ENCODE peak calls at places on chromosomes 11 and 22, in eight cellular contexts. G is Caco-2, K is SJSA1, T is GM23248, J is astrocyte of the spinal cord, L is tibial artery, D is fibroblast of lung, H is colonic mucosa. F is an unnamed sample.

GRCh38 chr11:116601734-116602636 is 170.8 kb downstream of the BUD13 start:
- DNase-seq in T (peak; percentile 36), D (peak; percentile 53), J (no peak), H (no peak), L (peak; percentile 52), G (no peak), K (no peak), F (peak; percentile 0)

GRCh38 chr11:58505849-58506248 is 2.1 kb downstream of the OR5B21 start:
- DNase-seq in D (no peak), L (no peak), G (no peak), H (no peak), K (no peak), J (no peak), T (no peak), F (no peak)

GRCh38 chr22:31339148-31339832 is 6.9 kb downstream of the PATZ1 start:
- DNase-seq in K (no peak), L (no peak), J (no peak), T (no peak), D (no peak), H (no peak), G (no peak), F (no peak)

GRCh38 chr11:44949160-44950035 is 1.3 kb downstream of the TP53I11 start:
- DNase-seq in K (no peak), J (no peak), D (peak; percentile 40), T (peak; percentile 61), G (no peak), L (no peak), H (peak; percentile 72), F (peak; percentile 2)

GRCh38 chr11:16505481-16505880 is 149.1 kb upstream of the SOX6 start:
- DNase-seq in L (no peak), K (no peak), D (no peak), H (no peak), J (no peak), G (no peak), T (no peak), F (no peak)

GRCh38 chr11:122019908-122020694 is 95.9 kb downstream of the BLID start:
- DNase-seq in H (no peak), K (no peak), G (no peak), J (no peak), D (no peak), T (no peak), L (no peak), F (no peak)

GRCh38 chr11:21771097-21771496 is 421.8 kb upstream of the ANO5 start:
- DNase-seq in G (no peak), D (no peak), J (no peak), H (no peak), T (no peak), L (no peak), K (no peak), F (no peak)

GRCh38 chr11:43123443-43123842 is 188.4 kb upstream of the API5 start:
- DNase-seq in G (no peak), K (no peak), J (no peak), T (no peak), H (no peak), L (no peak), D (no peak), F (no peak)

GRCh38 chr11:88552377-88553029 is 215.0 kb upstream of the CTSC start:
- DNase-seq in D (peak; percentile 27), T (peak; percentile 73), K (peak; percentile 32), H (peak; percentile 44), J (no peak), G (peak; percentile 79), L (no peak), F (no peak)

GRCh38 chr11:132177106-132177505 is 806.7 kb downstream of the NTM start:
- DNase-seq in L (no peak), J (peak; percentile 71), K (no peak), G (peak; percentile 43), T (peak; percentile 60), D (peak; percentile 57), H (no peak), F (peak; percentile 22)

GRCh38 chr11:110453684-110454354 is 24.1 kb downstream of the FDX1 start:
- DNase-seq in J (no peak), G (no peak), K (no peak), D (peak; percentile 17), T (peak; percentile 36), L (no peak), H (no peak), F (peak; percentile 63)

GRCh38 chr11:74179234-74180126 is 8.4 kb downstream of the PPME1 start:
- DNase-seq in G (no peak), L (no peak), T (peak; percentile 54), H (no peak), K (no peak), D (peak; percentile 62), J (peak; percentile 17), F (peak; percentile 47)

GRCh38 chr11:65118097-65118837 is 766 bp upstream of the ZNHIT2 start:
- DNase-seq in D (no peak), G (no peak), J (no peak), L (peak; percentile 13), H (no peak), K (no peak), T (no peak), F (no peak)

GRCh38 chr11:32434116-32434386 is 1.3 kb downstream of the WT1 start:
- DNase-seq in K (no peak), G (no peak), D (no peak), J (no peak), T (no peak), H (no peak), L (no peak), F (no peak)

GRCh38 chr11:58471892-58472291 is 29.9 kb upstream of the OR5B12 start:
- DNase-seq in L (no peak), K (no peak), H (no peak), D (no peak), T (no peak), J (no peak), G (no peak), F (no peak)

DNA sequence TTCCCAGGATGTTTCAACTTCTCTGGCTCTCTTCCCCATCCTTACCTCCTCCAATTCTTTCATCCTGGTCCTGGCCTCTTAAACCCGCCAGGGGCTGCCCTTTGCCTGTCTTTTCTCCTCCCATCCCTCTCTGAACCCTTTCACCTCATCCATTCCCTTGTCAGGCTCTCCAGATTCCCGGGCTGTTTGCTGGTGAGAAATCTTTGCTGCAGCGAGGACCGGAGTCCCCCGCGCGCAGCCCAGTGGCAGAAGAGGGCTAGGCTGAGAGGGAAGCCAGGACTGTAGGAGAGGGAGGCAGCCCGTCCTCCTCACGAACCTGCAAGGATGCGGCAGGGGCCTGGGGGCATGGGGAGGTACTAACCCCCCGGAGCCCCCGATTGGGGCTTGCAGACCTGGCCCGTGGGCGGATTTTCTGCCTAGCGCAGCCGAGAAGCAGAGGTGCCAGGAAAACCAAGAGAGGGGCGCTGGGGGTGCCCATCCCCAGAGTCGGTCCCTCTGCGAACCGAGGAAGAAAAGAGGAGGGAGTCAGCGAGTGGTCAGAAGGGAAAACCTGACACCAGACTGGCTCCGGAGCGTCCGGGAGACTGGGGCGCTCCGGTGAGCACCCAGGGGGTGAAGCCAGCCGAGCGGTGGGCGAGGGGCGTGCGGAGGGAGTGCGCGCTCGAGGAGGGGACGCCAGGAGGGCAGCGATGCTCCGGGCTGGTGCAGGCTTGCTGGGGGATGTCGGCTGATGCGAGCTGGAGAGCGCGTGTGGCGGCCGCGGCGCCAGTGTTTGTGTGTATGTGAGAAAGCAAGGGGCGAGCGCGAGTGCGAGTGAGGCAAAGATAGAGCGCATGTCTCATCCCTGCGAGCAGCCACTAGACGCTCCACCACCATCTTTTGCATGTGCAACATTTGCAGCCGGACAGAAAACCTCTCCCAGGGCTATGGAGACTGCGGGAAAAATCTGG is at the start of gene GRIA4:
- DNase-seq in T (peak; percentile 65), L (peak; percentile 64), G (no peak), D (peak; percentile 67), H (peak; percentile 18), J (peak; percentile 47), K (no peak), F (no peak)
- H3K4me3 ChIP-seq in T (peak within 1 kb of the TSS; percentile 60), L (peak within 1 kb of the TSS; percentile 17), G (no peak within 1 kb of the TSS), D (peak within 1 kb of the TSS; percentile 70), H (peak within 1 kb of the TSS; percentile 29), J (peak within 1 kb of the TSS; percentile 36), K (no peak within 1 kb of the TSS), F (peak within 1 kb of the TSS; percentile 54)

GRCh38 chr11:96338910-96339703 is 3.9 kb downstream of the MAML2 start:
- DNase-seq in K (no peak), J (peak; percentile 79), H (peak; percentile 48), T (peak; percentile 91), G (no peak), L (peak; percentile 73), D (peak; percentile 80), F (no peak)

GRCh38 chr11:96337541-96338530 is 5.2 kb downstream of the MAML2 start:
- DNase-seq in T (peak; percentile 73), D (peak; percentile 44), L (no peak), K (no peak), G (peak; percentile 64), J (peak; percentile 50), H (peak; percentile 42), F (no peak)

GRCh38 chr11:96340555-96340885 is 2.5 kb downstream of the MAML2 start:
- DNase-seq in L (no peak), T (peak; percentile 74), K (no peak), G (no peak), D (peak; percentile 60), H (no peak), J (no peak), F (no peak)

GRCh38 chr11:96341237-96342130 is 1.5 kb downstream of the MAML2 start:
- DNase-seq in J (peak; percentile 61), D (peak; percentile 45), G (peak; percentile 50), K (peak; percentile 42), L (peak; percentile 80), H (peak; percentile 71), T (peak; percentile 65), F (no peak)

DNA sequence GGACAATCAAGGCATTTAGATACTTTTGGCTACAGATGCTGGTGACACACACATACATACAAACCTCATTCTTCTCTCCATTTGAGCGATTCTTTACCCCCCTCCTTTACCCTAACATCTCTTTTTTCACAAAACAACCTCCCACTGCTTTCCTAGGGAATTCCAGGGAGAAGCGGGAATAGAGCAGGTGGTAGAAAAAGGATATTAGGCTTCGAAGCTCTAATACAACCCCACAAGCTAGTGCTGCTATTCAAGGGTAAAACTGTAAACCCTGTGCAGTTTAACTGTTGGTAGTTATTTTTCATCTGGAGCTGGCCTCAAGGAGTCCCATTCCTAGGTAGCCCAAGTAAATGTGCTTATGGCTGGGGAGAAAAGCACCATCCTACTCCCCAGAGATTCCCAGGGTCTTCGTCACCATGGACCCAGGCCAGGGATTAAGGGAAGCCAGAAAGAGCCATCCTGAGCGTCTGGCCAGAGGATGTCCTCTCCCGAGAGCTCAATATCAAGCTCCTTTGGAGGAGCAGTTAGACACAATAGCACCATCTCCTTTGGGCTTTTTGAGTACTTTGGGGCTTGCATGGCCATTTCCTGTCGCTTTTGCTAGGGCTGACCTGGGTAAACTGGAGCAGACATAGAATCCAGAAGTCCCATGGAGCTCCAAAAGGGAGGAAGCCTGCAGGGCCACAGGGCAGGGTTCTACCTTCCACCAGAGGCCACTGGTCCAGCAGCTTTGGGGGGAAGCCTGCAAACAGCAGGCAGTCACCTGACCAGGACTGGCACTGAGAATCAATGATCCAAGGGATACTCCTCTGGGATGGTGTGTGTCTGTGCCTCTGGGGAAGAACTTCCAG is 3.1 kb downstream of the MAML2 start:
- DNase-seq in G (no peak), D (peak; percentile 72), H (peak; percentile 43), L (peak; percentile 73), J (peak; percentile 52), T (peak; percentile 69), K (no peak), F (no peak)
- H3K4me3 ChIP-seq in G (no peak overlapping the region), D (peak overlapping the region; percentile 95), H (peak overlapping the region; percentile 10), L (peak overlapping the region; percentile 70), J (peak overlapping the region; percentile 86), T (peak overlapping the region; percentile 100), K (peak overlapping the region; percentile 6), F (peak overlapping the region; percentile 78)

GRCh38 chr22:35544189-35544588 is 3.6 kb downstream of the RASD2 start:
- DNase-seq in K (no peak), D (no peak), L (no peak), J (no peak), G (no peak), H (no peak), T (peak; percentile 17), F (no peak)
- H3K4me3 ChIP-seq in K (no peak overlapping the region), D (no peak overlapping the region), L (no peak overlapping the region), J (no peak overlapping the region), G (no peak overlapping the region), H (no peak overlapping the region), T (no peak overlapping the region), F (no peak overlapping the region)

GRCh38 chr11:256952-257737 is 20.4 kb downstream of the PSMD13 start:
- DNase-seq in T (no peak), G (no peak), H (no peak), J (no peak), K (no peak), D (no peak), L (no peak), F (no peak)
- H3K4me3 ChIP-seq in T (no peak overlapping the region), G (no peak overlapping the region), H (no peak overlapping the region), J (no peak overlapping the region), K (no peak overlapping the region), D (no peak overlapping the region), L (no peak overlapping the region), F (no peak overlapping the region)